ENCODE peak calls at places on chromosomes 2 and 18, in eight cellular contexts. O is hypothalamus; L is adipocyte; U is germinal center; A is GM23248; X is mucosa of descending colon; T is naive thymus-derived CD8-positive, alpha-beta T cell; V is omental fat pad. M is an unnamed sample.
A peak's percentile ranks its signal among the peaks of the same experiment; 100 is the strongest.

GRCh38 chr2:86806059-86806857 is 15.5 kb upstream of the CD8A start:
- DNase-seq in T (no peak), V (no peak), U (no peak), L (no peak), A (no peak), X (no peak), O (no peak), M (no peak)

GRCh38 chr2:2639251-2640139 is 308.4 kb upstream of the MYT1L start:
- DNase-seq in T (no peak), V (no peak), A (no peak), L (no peak), X (no peak), O (peak; percentile 22), U (no peak), M (peak; percentile 35)

GRCh38 chr18:5937086-5937485 is 41.8 kb upstream of the TMEM200C start:
- DNase-seq in V (no peak), L (no peak), T (no peak), O (no peak), X (no peak), A (no peak), U (no peak), M (no peak)

GRCh38 chr2:206113148-206113547 is 27.2 kb upstream of the INO80D start:
- DNase-seq in L (no peak), O (no peak), U (no peak), V (no peak), T (no peak), X (no peak), A (peak; percentile 49), M (peak; percentile 17)

GRCh38 chr2:119692310-119692709 is 13.3 kb downstream of the TMEM177 start:
- DNase-seq in O (no peak), X (no peak), A (no peak), U (no peak), L (no peak), T (no peak), V (no peak), M (no peak)

GRCh38 chr18:57273194-57273593 is 79.2 kb upstream of the ST8SIA3 start:
- DNase-seq in A (no peak), V (no peak), T (no peak), U (no peak), O (no peak), X (no peak), L (no peak), M (no peak)

GRCh38 chr2:102100371-102101096 is 42.0 kb upstream of the IL1R1 start:
- DNase-seq in V (no peak), X (no peak), A (peak; percentile 86), T (no peak), O (no peak), U (no peak), L (peak; percentile 63), M (no peak)

GRCh38 chr2:121626777-121627524 is 22.3 kb downstream of the CLASP1 start:
- DNase-seq in L (peak; percentile 80), X (no peak), O (no peak), T (no peak), U (no peak), V (no peak), A (no peak), M (no peak)

GRCh38 chr2:201139836-201140599 is 24.1 kb downstream of the CFLAR start:
- DNase-seq in T (no peak), X (no peak), A (no peak), U (no peak), O (no peak), V (no peak), L (no peak), M (no peak)

GRCh38 chr18:24799720-24800119 is 339.3 kb downstream of the HRH4 start:
- DNase-seq in U (no peak), L (no peak), X (no peak), T (no peak), A (no peak), V (no peak), O (no peak), M (no peak)

GRCh38 chr2:184721881-184722280 is 123.6 kb downstream of the ZNF804A start:
- DNase-seq in L (no peak), V (no peak), A (no peak), T (no peak), X (no peak), O (no peak), U (no peak), M (no peak)

GRCh38 chr2:216756435-216756834 is 61.1 kb upstream of the IGFBP5 start:
- DNase-seq in X (no peak), U (no peak), T (no peak), L (no peak), A (no peak), O (no peak), V (no peak), M (no peak)

GRCh38 chr2:71865391-71865965 is 282.2 kb downstream of the CYP26B1 start:
- DNase-seq in V (no peak), X (no peak), L (no peak), O (no peak), T (no peak), A (no peak), U (no peak), M (no peak)

GRCh38 chr18:44696892-44697291 is 16.2 kb downstream of the SETBP1 start:
- DNase-seq in V (no peak), U (no peak), L (no peak), A (peak; percentile 41), O (no peak), T (no peak), X (no peak), M (no peak)

GRCh38 chr2:143429932-143430331 is 300.7 kb downstream of the ARHGAP15 start:
- DNase-seq in X (no peak), O (no peak), T (no peak), U (no peak), L (peak; percentile 62), V (no peak), A (no peak), M (no peak)

GRCh38 chr2:1731963-1732768 is 12.1 kb downstream of the PXDN start:
- DNase-seq in V (peak; percentile 21), U (no peak), O (no peak), T (no peak), L (peak; percentile 97), X (peak; percentile 16), A (peak; percentile 86), M (no peak)

GRCh38 chr2:176161817-176162626 is 4.9 kb downstream of the HOXD3 start:
- DNase-seq in O (no peak), A (peak; percentile 89), X (no peak), T (no peak), V (no peak), U (no peak), L (peak; percentile 70), M (no peak)

GRCh38 chr2:197191948-197192338 is 118.6 kb downstream of the ANKRD44 start:
- DNase-seq in U (no peak), O (no peak), X (no peak), L (no peak), V (no peak), T (peak; percentile 64), A (no peak), M (no peak)

GRCh38 chr2:115161531-115162453 is 719.4 kb downstream of the DPP10 start:
- DNase-seq in L (no peak), X (peak; percentile 83), A (no peak), V (no peak), U (no peak), T (no peak), O (no peak), M (no peak)

GRCh38 chr2:126902152-126902835 is 3.6 kb downstream of the TEX51 start:
- DNase-seq in L (no peak), T (no peak), V (no peak), X (no peak), U (no peak), A (no peak), O (no peak), M (no peak)

GRCh38 chr2:29009711-29010677 is 28.9 kb downstream of the TOGARAM2 start:
- DNase-seq in V (no peak), T (peak; percentile 69), X (no peak), A (no peak), U (no peak), O (no peak), L (no peak), M (no peak)

GRCh38 chr2:206204710-206205109 is 45.0 kb downstream of the EEF1B2 start:
- DNase-seq in O (no peak), X (no peak), U (no peak), V (no peak), L (no peak), T (no peak), A (no peak), M (no peak)

GRCh38 chr2:135974036-135974435 is 11.4 kb downstream of the DARS1 start:
- DNase-seq in V (no peak), T (no peak), U (no peak), O (no peak), X (no peak), L (peak; percentile 45), A (no peak), M (no peak)

GRCh38 chr18:49794740-49795139 is 18.6 kb downstream of the ACAA2 start:
- DNase-seq in L (no peak), A (no peak), X (no peak), O (no peak), V (no peak), T (no peak), U (no peak), M (no peak)

GRCh38 chr2:240155080-240156025 is 14.9 kb upstream of the OTOS start:
- DNase-seq in A (no peak), T (no peak), V (no peak), U (no peak), X (peak; percentile 8), L (no peak), O (peak; percentile 72), M (no peak)

GRCh38 chr2:221203138-221203537 is 369.0 kb downstream of the EPHA4 start:
- DNase-seq in X (no peak), O (no peak), A (no peak), U (peak; percentile 83), T (no peak), L (no peak), V (no peak), M (no peak)

GRCh38 chr2:208406474-208407451 is at the start of gene PTH2R:
- DNase-seq in X (no peak), V (no peak), L (no peak), U (no peak), O (no peak), A (peak; percentile 23), T (no peak), M (peak; percentile 10)

GRCh38 chr2:216121255-216121654 is 12.1 kb downstream of the XRCC5 start:
- DNase-seq in V (no peak), O (no peak), U (no peak), L (no peak), A (no peak), X (no peak), T (no peak), M (no peak)

GRCh38 chr18:13163167-13163927 is 55.2 kb upstream of the LDLRAD4 start:
- DNase-seq in T (no peak), U (no peak), L (peak; percentile 13), V (no peak), X (no peak), A (peak; percentile 23), O (no peak), M (no peak)

GRCh38 chr2:10873790-10874437 is 37.8 kb upstream of the KCNF1 start:
- DNase-seq in L (no peak), U (no peak), X (peak; percentile 37), A (peak; percentile 68), T (no peak), O (no peak), V (no peak), M (no peak)